ENCODE peak calls at places on chromosomes 7 and 10, in four cellular contexts. One of them, this sample, is unnamed.

GRCh38 chr10:87589653-87590052 is 70.0 kb upstream of the PAPSS2 start:
- DNase-seq in HepG2: peak
- DNase-seq in K562: no peak
- DNase-seq in GM12878: no peak
- DNase-seq in this sample: no peak

GRCh38 chr10:12946372-12946771 is 55.1 kb downstream of the CCDC3 start:
- DNase-seq in HepG2: no peak
- DNase-seq in K562: no peak
- DNase-seq in GM12878: no peak
- DNase-seq in this sample: no peak

GRCh38 chr10:79104264-79104954 is 35.6 kb downstream of the ZMIZ1 start:
- DNase-seq in HepG2: no peak
- DNase-seq in K562: no peak
- DNase-seq in GM12878: no peak
- DNase-seq in this sample: no peak

GRCh38 chr10:110772454-110773025 is 99.2 kb upstream of the PDCD4 start:
- DNase-seq in HepG2: no peak
- DNase-seq in K562: no peak
- DNase-seq in GM12878: no peak
- DNase-seq in this sample: no peak

GRCh38 chr7:11373546-11374142 is 400.0 kb downstream of the PHF14 start:
- DNase-seq in HepG2: peak
- DNase-seq in K562: peak
- DNase-seq in GM12878: no peak
- DNase-seq in this sample: peak

GRCh38 chr7:116353614-116354013 is 143.3 kb downstream of the TES start:
- DNase-seq in HepG2: no peak
- DNase-seq in K562: no peak
- DNase-seq in GM12878: no peak
- DNase-seq in this sample: no peak

GRCh38 chr7:2104107-2104710 is 128.5 kb downstream of the MAD1L1 start:
- DNase-seq in HepG2: peak
- DNase-seq in K562: peak
- DNase-seq in GM12878: no peak
- DNase-seq in this sample: peak

GRCh38 chr10:79608505-79609375 is 2.0 kb upstream of the SFTPA1 start:
- DNase-seq in HepG2: peak
- DNase-seq in K562: peak
- DNase-seq in GM12878: no peak
- DNase-seq in this sample: peak

GRCh38 chr7:106423111-106423510 is 138.3 kb upstream of the NAMPT start:
- DNase-seq in HepG2: no peak
- DNase-seq in K562: peak
- DNase-seq in GM12878: no peak
- DNase-seq in this sample: no peak

GRCh38 chr7:106423836-106424475 is 139.2 kb upstream of the NAMPT start:
- DNase-seq in HepG2: no peak
- DNase-seq in K562: no peak
- DNase-seq in GM12878: no peak
- DNase-seq in this sample: no peak

GRCh38 chr7:106424476-106425016 is 139.8 kb upstream of the NAMPT start:
- DNase-seq in HepG2: no peak
- DNase-seq in K562: no peak
- DNase-seq in GM12878: no peak
- DNase-seq in this sample: no peak

GRCh38 chr7:106426803-106427202 is 142.0 kb upstream of the NAMPT start:
- DNase-seq in HepG2: no peak
- DNase-seq in K562: no peak
- DNase-seq in GM12878: no peak
- DNase-seq in this sample: no peak

GRCh38 chr7:106425017-106425719 is 140.4 kb upstream of the NAMPT start:
- DNase-seq in HepG2: no peak
- DNase-seq in K562: peak
- DNase-seq in GM12878: peak
- DNase-seq in this sample: no peak
- TF ChIP-seq REST in HepG2: no peak
- TF ChIP-seq REST in K562: no peak
- TF ChIP-seq REST in GM12878: no peak
- TF ChIP-seq REST in this sample: no peak

GRCh38 chr7:23105086-23105643 is 420 bp upstream of the KLHL7 start:
- DNase-seq in HepG2: no peak
- DNase-seq in K562: peak
- DNase-seq in GM12878: no peak
- DNase-seq in this sample: no peak

GRCh38 chr7:23107781-23108180 is 2.2 kb downstream of the KLHL7 start:
- DNase-seq in HepG2: no peak
- DNase-seq in K562: no peak
- DNase-seq in GM12878: no peak
- DNase-seq in this sample: no peak

GRCh38 chr7:23105644-23106490 is at the start of gene KLHL7:
- DNase-seq in HepG2: peak
- DNase-seq in K562: peak
- DNase-seq in GM12878: peak
- DNase-seq in this sample: peak

GRCh38 chr7:23106491-23106800 is 861 bp downstream of the KLHL7 start:
- DNase-seq in HepG2: no peak
- DNase-seq in K562: no peak
- DNase-seq in GM12878: no peak
- DNase-seq in this sample: peak

GRCh38 chr7:23106801-23107713 is 1.5 kb downstream of the KLHL7 start:
- DNase-seq in HepG2: no peak
- DNase-seq in K562: no peak
- DNase-seq in GM12878: no peak
- DNase-seq in this sample: no peak
- H3K27ac ChIP-seq in HepG2: peak
- H3K27ac ChIP-seq in K562: no peak
- H3K27ac ChIP-seq in GM12878: no peak
- H3K27ac ChIP-seq in this sample: peak

GRCh38 chr7:140928491-140929309 is 4.0 kb upstream of the BRAF start:
- DNase-seq in HepG2: no peak
- DNase-seq in K562: no peak
- DNase-seq in GM12878: no peak
- DNase-seq in this sample: no peak
- TF ChIP-seq CREB1 in HepG2: no peak
- TF ChIP-seq CREB1 in K562: no peak
- TF ChIP-seq CREB1 in GM12878: no peak
- TF ChIP-seq CREB1 in this sample: no peak

DNA sequence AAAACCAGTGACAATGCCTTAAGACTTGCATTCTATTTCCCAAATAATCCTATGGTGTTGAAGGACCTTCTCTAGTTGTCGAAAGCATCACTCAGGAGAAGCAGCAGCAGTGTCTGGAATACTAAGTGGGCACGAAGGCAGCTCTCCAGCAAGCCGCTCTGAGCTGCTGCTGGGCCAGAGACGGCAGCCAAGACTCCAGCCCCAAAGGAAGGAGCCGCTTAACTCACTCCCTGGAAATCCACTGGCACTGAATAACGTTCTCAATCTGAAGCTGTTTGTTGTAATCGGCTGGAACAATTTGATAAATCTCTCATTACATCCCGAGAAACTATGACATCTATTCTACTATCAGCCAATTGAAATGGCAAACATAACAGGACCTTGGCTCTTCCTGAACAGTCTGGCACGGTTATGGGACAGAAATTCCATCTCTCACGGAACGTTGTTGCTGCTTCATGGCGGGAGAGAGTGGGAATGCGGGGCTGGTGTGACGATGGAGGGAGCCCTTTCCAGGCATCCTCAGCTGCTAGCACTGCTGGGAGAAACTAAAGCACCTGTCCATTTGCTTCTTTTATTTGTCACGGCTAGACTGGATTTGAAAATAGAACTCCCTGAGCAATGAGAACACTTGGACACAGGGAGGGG is 331.5 kb upstream of the RNF32 start:
- DNase-seq in HepG2: no peak
- DNase-seq in K562: no peak
- DNase-seq in GM12878: no peak
- DNase-seq in this sample: no peak
- TF ChIP-seq REST in HepG2: no peak
- TF ChIP-seq REST in K562: no peak
- TF ChIP-seq REST in GM12878: no peak
- TF ChIP-seq REST in this sample: no peak

GRCh38 chr7:74084722-74085578 is 1.3 kb downstream of the LIMK1 start:
- DNase-seq in HepG2: no peak
- DNase-seq in K562: no peak
- DNase-seq in GM12878: no peak
- DNase-seq in this sample: no peak

GRCh38 chr7:74083928-74084721 is 521 bp downstream of the LIMK1 start:
- DNase-seq in HepG2: no peak
- DNase-seq in K562: peak
- DNase-seq in GM12878: no peak
- DNase-seq in this sample: peak

GRCh38 chr7:74087791-74088453 is 4.3 kb downstream of the LIMK1 start:
- DNase-seq in HepG2: no peak
- DNase-seq in K562: no peak
- DNase-seq in GM12878: no peak
- DNase-seq in this sample: no peak

GRCh38 chr7:74082770-74083116 is 861 bp upstream of the LIMK1 start:
- DNase-seq in HepG2: no peak
- DNase-seq in K562: no peak
- DNase-seq in GM12878: no peak
- DNase-seq in this sample: no peak

GRCh38 chr7:74083117-74083876 is at the start of gene LIMK1:
- DNase-seq in HepG2: peak
- DNase-seq in K562: peak
- DNase-seq in GM12878: no peak
- DNase-seq in this sample: peak
- H3K27ac ChIP-seq in HepG2: no peak
- H3K27ac ChIP-seq in K562: peak
- H3K27ac ChIP-seq in GM12878: peak
- H3K27ac ChIP-seq in this sample: peak

GRCh38 chr10:14837756-14838581 is at the start of the genes CDNF, HSPA14 and MSANTD7:
- DNase-seq in HepG2: peak
- DNase-seq in K562: peak
- DNase-seq in GM12878: peak
- DNase-seq in this sample: peak

GRCh38 chr10:14837003-14837755 is 658 bp downstream of the CDNF start:
- DNase-seq in HepG2: peak
- DNase-seq in K562: peak
- DNase-seq in GM12878: no peak
- DNase-seq in this sample: peak

GRCh38 chr10:14833106-14833505 is 4.7 kb downstream of the CDNF start:
- DNase-seq in HepG2: no peak
- DNase-seq in K562: no peak
- DNase-seq in GM12878: no peak
- DNase-seq in this sample: no peak

GRCh38 chr10:14838582-14839304 is 637 bp downstream of the HSPA14 start:
- DNase-seq in HepG2: peak
- DNase-seq in K562: peak
- DNase-seq in GM12878: no peak
- DNase-seq in this sample: peak

DNA sequence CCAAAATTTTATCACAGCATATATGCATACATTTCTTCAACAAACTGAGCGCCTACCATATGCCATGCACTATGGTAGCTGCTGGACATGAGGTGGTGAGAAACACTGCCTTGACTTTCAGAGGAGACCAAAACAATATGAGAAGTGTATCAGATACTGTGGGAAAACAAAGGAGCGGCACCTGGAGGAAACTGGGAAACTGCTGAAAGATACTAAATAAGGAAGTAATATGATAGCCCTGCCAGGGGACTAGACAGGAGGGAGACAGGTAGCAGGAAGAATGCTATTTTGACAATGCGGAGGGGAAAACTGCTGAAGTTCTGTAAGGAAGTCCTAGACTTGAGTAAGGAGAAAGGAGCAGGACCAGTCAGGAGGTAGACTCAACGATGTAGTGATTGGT is 3.2 kb downstream of the CDNF start:
- DNase-seq in HepG2: no peak
- DNase-seq in K562: no peak
- DNase-seq in GM12878: no peak
- DNase-seq in this sample: peak
- TF ChIP-seq CREB1 in HepG2: no peak
- TF ChIP-seq CREB1 in K562: no peak
- TF ChIP-seq CREB1 in GM12878: no peak
- TF ChIP-seq CREB1 in this sample: no peak

DNA sequence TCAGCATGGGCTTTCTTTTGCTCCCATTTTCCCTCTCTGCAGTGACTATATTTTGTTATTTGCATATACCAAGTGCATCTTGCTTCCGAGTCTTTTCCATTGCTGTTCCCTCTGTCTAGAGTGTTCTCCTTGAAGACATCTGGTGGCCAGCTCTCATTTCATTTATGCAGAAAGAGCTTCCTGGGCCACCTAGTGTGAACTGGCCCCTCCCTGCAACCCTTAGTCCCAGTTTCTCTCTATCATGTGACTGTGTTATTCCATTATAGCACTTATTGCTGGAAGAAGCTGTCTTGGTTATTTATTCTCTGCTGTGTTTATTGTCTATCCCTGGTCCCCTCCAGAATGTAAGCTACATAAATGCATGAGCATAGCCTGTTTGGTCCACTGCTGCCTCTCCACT is 300.5 kb downstream of the PLXNA4 start:
- DNase-seq in HepG2: no peak
- DNase-seq in K562: no peak
- DNase-seq in GM12878: no peak
- DNase-seq in this sample: no peak
- TF ChIP-seq REST in HepG2: no peak
- TF ChIP-seq REST in K562: no peak
- TF ChIP-seq REST in GM12878: no peak
- TF ChIP-seq REST in this sample: no peak

DNA sequence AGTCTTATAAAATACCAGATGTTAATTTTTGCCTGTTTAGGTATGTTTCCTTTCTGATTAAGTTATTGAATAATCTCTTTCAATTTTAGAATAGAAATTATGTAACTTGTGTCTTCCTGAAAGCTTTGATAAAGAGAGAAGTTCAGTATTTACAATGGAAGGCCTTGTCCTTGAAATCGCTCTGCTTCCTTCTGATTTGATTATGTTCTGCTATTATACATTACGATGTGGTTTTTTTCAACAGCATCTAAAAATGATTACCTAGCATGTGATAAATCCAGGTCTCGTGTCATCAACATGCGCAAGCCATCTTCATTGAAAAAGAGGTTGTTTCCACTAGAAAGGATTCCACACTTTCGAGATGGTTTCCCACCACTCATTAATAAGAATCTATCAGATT is 96.5 kb upstream of the SLC26A5 start:
- DNase-seq in HepG2: no peak
- DNase-seq in K562: no peak
- DNase-seq in GM12878: no peak
- DNase-seq in this sample: no peak
- H3K27ac ChIP-seq in HepG2: no peak
- H3K27ac ChIP-seq in K562: no peak
- H3K27ac ChIP-seq in GM12878: no peak
- H3K27ac ChIP-seq in this sample: no peak